ENCODE peak calls at places on chromosome 22, in ten cellular contexts. One of them, this sample, is unnamed.

GRCh38 chr22:50440544-50441249 is 34.1 kb downstream of the SBF1 start:
- DNase-seq in cardiac fibroblast: no peak
- DNase-seq in activated CD4-positive, alpha-beta T cell treated with anti-CD3 and anti-CD28 coated beads for 36 hours: no peak
- DNase-seq in NCI-H1092 treated with DMSO at 0.1 percent for 48 hours: no peak
- DNase-seq in foreskin fibroblast: no peak
- DNase-seq in iris pigment epithelial cell: no peak
- DNase-seq in left ventricle myocardium inferior: no peak
- DNase-seq in occipital lobe: no peak
- DNase-seq in stimulated activated CD4-positive, alpha-beta T cell treated with anti-CD3 and anti-CD28 coated beads, TNF-alpha, amount 100 ng/mL, for 1 hour: no peak
- DNase-seq in cardiac muscle cell: no peak
- DNase-seq in this sample: no peak

GRCh38 chr22:37331034-37331428 is 48.7 kb downstream of the CYTH4 start:
- DNase-seq in cardiac fibroblast: peak; percentile 57
- DNase-seq in stimulated activated CD4-positive, alpha-beta T cell treated with anti-CD3 and anti-CD28 coated beads, TNF-alpha, amount 100 ng/mL, for 1 hour: no peak
- DNase-seq in occipital lobe: peak; percentile 35
- DNase-seq in NCI-H1092 treated with DMSO at 0.1 percent for 48 hours: peak; percentile 30
- DNase-seq in foreskin fibroblast: peak; percentile 84
- DNase-seq in cardiac muscle cell: no peak
- DNase-seq in left ventricle myocardium inferior: no peak
- DNase-seq in activated CD4-positive, alpha-beta T cell treated with anti-CD3 and anti-CD28 coated beads for 36 hours: no peak
- DNase-seq in iris pigment epithelial cell: peak; percentile 70
- DNase-seq in this sample: no peak

GRCh38 chr22:47030881-47031627 is 268.6 kb downstream of the TBC1D22A start:
- DNase-seq in occipital lobe: no peak
- DNase-seq in cardiac fibroblast: no peak
- DNase-seq in foreskin fibroblast: peak; percentile 51
- DNase-seq in activated CD4-positive, alpha-beta T cell treated with anti-CD3 and anti-CD28 coated beads for 36 hours: no peak
- DNase-seq in left ventricle myocardium inferior: peak; percentile 3
- DNase-seq in cardiac muscle cell: no peak
- DNase-seq in NCI-H1092 treated with DMSO at 0.1 percent for 48 hours: no peak
- DNase-seq in stimulated activated CD4-positive, alpha-beta T cell treated with anti-CD3 and anti-CD28 coated beads, TNF-alpha, amount 100 ng/mL, for 1 hour: no peak
- DNase-seq in iris pigment epithelial cell: no peak
- DNase-seq in this sample: no peak

GRCh38 chr22:37229012-37229804 is 14.9 kb downstream of the RAC2 start:
- DNase-seq in iris pigment epithelial cell: peak; percentile 82
- DNase-seq in stimulated activated CD4-positive, alpha-beta T cell treated with anti-CD3 and anti-CD28 coated beads, TNF-alpha, amount 100 ng/mL, for 1 hour: no peak
- DNase-seq in left ventricle myocardium inferior: no peak
- DNase-seq in cardiac muscle cell: no peak
- DNase-seq in occipital lobe: no peak
- DNase-seq in NCI-H1092 treated with DMSO at 0.1 percent for 48 hours: no peak
- DNase-seq in cardiac fibroblast: peak; percentile 92
- DNase-seq in activated CD4-positive, alpha-beta T cell treated with anti-CD3 and anti-CD28 coated beads for 36 hours: peak; percentile 68
- DNase-seq in foreskin fibroblast: peak; percentile 90
- DNase-seq in this sample: no peak

GRCh38 chr22:44037519-44038370 is 13.6 kb downstream of the PARVB start:
- DNase-seq in foreskin fibroblast: peak; percentile 95
- DNase-seq in iris pigment epithelial cell: peak; percentile 95
- DNase-seq in cardiac muscle cell: no peak
- DNase-seq in NCI-H1092 treated with DMSO at 0.1 percent for 48 hours: no peak
- DNase-seq in occipital lobe: no peak
- DNase-seq in stimulated activated CD4-positive, alpha-beta T cell treated with anti-CD3 and anti-CD28 coated beads, TNF-alpha, amount 100 ng/mL, for 1 hour: no peak
- DNase-seq in cardiac fibroblast: peak; percentile 87
- DNase-seq in activated CD4-positive, alpha-beta T cell treated with anti-CD3 and anti-CD28 coated beads for 36 hours: no peak
- DNase-seq in left ventricle myocardium inferior: no peak
- DNase-seq in this sample: no peak

GRCh38 chr22:24824250-24824649 is 18.2 kb downstream of the SGSM1 start:
- DNase-seq in cardiac muscle cell: no peak
- DNase-seq in activated CD4-positive, alpha-beta T cell treated with anti-CD3 and anti-CD28 coated beads for 36 hours: no peak
- DNase-seq in cardiac fibroblast: no peak
- DNase-seq in iris pigment epithelial cell: no peak
- DNase-seq in foreskin fibroblast: no peak
- DNase-seq in NCI-H1092 treated with DMSO at 0.1 percent for 48 hours: no peak
- DNase-seq in stimulated activated CD4-positive, alpha-beta T cell treated with anti-CD3 and anti-CD28 coated beads, TNF-alpha, amount 100 ng/mL, for 1 hour: no peak
- DNase-seq in left ventricle myocardium inferior: no peak
- DNase-seq in occipital lobe: no peak
- DNase-seq in this sample: no peak

GRCh38 chr22:35400335-35400680 is 368 bp downstream of the MCM5 start:
- DNase-seq in occipital lobe: no peak
- DNase-seq in activated CD4-positive, alpha-beta T cell treated with anti-CD3 and anti-CD28 coated beads for 36 hours: peak; percentile 49
- DNase-seq in cardiac fibroblast: no peak
- DNase-seq in NCI-H1092 treated with DMSO at 0.1 percent for 48 hours: no peak
- DNase-seq in iris pigment epithelial cell: no peak
- DNase-seq in foreskin fibroblast: no peak
- DNase-seq in stimulated activated CD4-positive, alpha-beta T cell treated with anti-CD3 and anti-CD28 coated beads, TNF-alpha, amount 100 ng/mL, for 1 hour: peak; percentile 16
- DNase-seq in left ventricle myocardium inferior: no peak
- DNase-seq in cardiac muscle cell: peak; percentile 20
- DNase-seq in this sample: no peak

GRCh38 chr22:30863161-30863833 is 105.3 kb downstream of the MORC2 start:
- DNase-seq in activated CD4-positive, alpha-beta T cell treated with anti-CD3 and anti-CD28 coated beads for 36 hours: no peak
- DNase-seq in cardiac muscle cell: peak; percentile 53
- DNase-seq in cardiac fibroblast: no peak
- DNase-seq in occipital lobe: peak; percentile 48
- DNase-seq in foreskin fibroblast: no peak
- DNase-seq in NCI-H1092 treated with DMSO at 0.1 percent for 48 hours: no peak
- DNase-seq in stimulated activated CD4-positive, alpha-beta T cell treated with anti-CD3 and anti-CD28 coated beads, TNF-alpha, amount 100 ng/mL, for 1 hour: no peak
- DNase-seq in left ventricle myocardium inferior: no peak
- DNase-seq in iris pigment epithelial cell: no peak
- DNase-seq in this sample: no peak

GRCh38 chr22:42841444-42841843 is 15.6 kb downstream of the ARFGAP3 start:
- DNase-seq in cardiac muscle cell: no peak
- DNase-seq in cardiac fibroblast: no peak
- DNase-seq in iris pigment epithelial cell: peak; percentile 74
- DNase-seq in foreskin fibroblast: peak; percentile 56
- DNase-seq in occipital lobe: no peak
- DNase-seq in stimulated activated CD4-positive, alpha-beta T cell treated with anti-CD3 and anti-CD28 coated beads, TNF-alpha, amount 100 ng/mL, for 1 hour: no peak
- DNase-seq in activated CD4-positive, alpha-beta T cell treated with anti-CD3 and anti-CD28 coated beads for 36 hours: no peak
- DNase-seq in left ventricle myocardium inferior: no peak
- DNase-seq in NCI-H1092 treated with DMSO at 0.1 percent for 48 hours: no peak
- DNase-seq in this sample: no peak

GRCh38 chr22:42964994-42965699 is 49.8 kb downstream of the PACSIN2 start:
- DNase-seq in cardiac muscle cell: no peak
- DNase-seq in left ventricle myocardium inferior: no peak
- DNase-seq in NCI-H1092 treated with DMSO at 0.1 percent for 48 hours: no peak
- DNase-seq in foreskin fibroblast: peak; percentile 77
- DNase-seq in activated CD4-positive, alpha-beta T cell treated with anti-CD3 and anti-CD28 coated beads for 36 hours: peak; percentile 33
- DNase-seq in cardiac fibroblast: no peak
- DNase-seq in stimulated activated CD4-positive, alpha-beta T cell treated with anti-CD3 and anti-CD28 coated beads, TNF-alpha, amount 100 ng/mL, for 1 hour: no peak
- DNase-seq in iris pigment epithelial cell: no peak
- DNase-seq in occipital lobe: no peak
- DNase-seq in this sample: no peak

GRCh38 chr22:47281126-47282106 is 519.0 kb downstream of the TBC1D22A start:
- DNase-seq in stimulated activated CD4-positive, alpha-beta T cell treated with anti-CD3 and anti-CD28 coated beads, TNF-alpha, amount 100 ng/mL, for 1 hour: no peak
- DNase-seq in activated CD4-positive, alpha-beta T cell treated with anti-CD3 and anti-CD28 coated beads for 36 hours: no peak
- DNase-seq in cardiac fibroblast: no peak
- DNase-seq in NCI-H1092 treated with DMSO at 0.1 percent for 48 hours: no peak
- DNase-seq in cardiac muscle cell: no peak
- DNase-seq in left ventricle myocardium inferior: no peak
- DNase-seq in occipital lobe: no peak
- DNase-seq in iris pigment epithelial cell: no peak
- DNase-seq in foreskin fibroblast: peak; percentile 73
- DNase-seq in this sample: no peak

GRCh38 chr22:45207981-45208664 is 32.6 kb downstream of the KIAA0930 start:
- DNase-seq in cardiac fibroblast: no peak
- DNase-seq in NCI-H1092 treated with DMSO at 0.1 percent for 48 hours: no peak
- DNase-seq in activated CD4-positive, alpha-beta T cell treated with anti-CD3 and anti-CD28 coated beads for 36 hours: no peak
- DNase-seq in occipital lobe: peak; percentile 56
- DNase-seq in foreskin fibroblast: peak; percentile 92
- DNase-seq in cardiac muscle cell: no peak
- DNase-seq in stimulated activated CD4-positive, alpha-beta T cell treated with anti-CD3 and anti-CD28 coated beads, TNF-alpha, amount 100 ng/mL, for 1 hour: no peak
- DNase-seq in iris pigment epithelial cell: peak; percentile 76
- DNase-seq in left ventricle myocardium inferior: no peak
- DNase-seq in this sample: no peak

GRCh38 chr22:36734171-36735058 is 30.9 kb upstream of the CACNG2 start:
- DNase-seq in iris pigment epithelial cell: peak; percentile 38
- DNase-seq in left ventricle myocardium inferior: no peak
- DNase-seq in occipital lobe: peak; percentile 45
- DNase-seq in cardiac fibroblast: peak; percentile 37
- DNase-seq in stimulated activated CD4-positive, alpha-beta T cell treated with anti-CD3 and anti-CD28 coated beads, TNF-alpha, amount 100 ng/mL, for 1 hour: no peak
- DNase-seq in NCI-H1092 treated with DMSO at 0.1 percent for 48 hours: no peak
- DNase-seq in foreskin fibroblast: peak; percentile 73
- DNase-seq in activated CD4-positive, alpha-beta T cell treated with anti-CD3 and anti-CD28 coated beads for 36 hours: no peak
- DNase-seq in cardiac muscle cell: no peak
- DNase-seq in this sample: no peak

GRCh38 chr22:37162221-37163095 is 12.7 kb upstream of the IL2RB start:
- DNase-seq in foreskin fibroblast: no peak
- DNase-seq in NCI-H1092 treated with DMSO at 0.1 percent for 48 hours: no peak
- DNase-seq in cardiac fibroblast: no peak
- DNase-seq in activated CD4-positive, alpha-beta T cell treated with anti-CD3 and anti-CD28 coated beads for 36 hours: peak; percentile 89
- DNase-seq in occipital lobe: no peak
- DNase-seq in stimulated activated CD4-positive, alpha-beta T cell treated with anti-CD3 and anti-CD28 coated beads, TNF-alpha, amount 100 ng/mL, for 1 hour: no peak
- DNase-seq in iris pigment epithelial cell: no peak
- DNase-seq in left ventricle myocardium inferior: no peak
- DNase-seq in cardiac muscle cell: no peak
- DNase-seq in this sample: peak; percentile 51

GRCh38 chr22:17095538-17095937 is 10.7 kb downstream of the IL17RA start:
- DNase-seq in activated CD4-positive, alpha-beta T cell treated with anti-CD3 and anti-CD28 coated beads for 36 hours: no peak
- DNase-seq in stimulated activated CD4-positive, alpha-beta T cell treated with anti-CD3 and anti-CD28 coated beads, TNF-alpha, amount 100 ng/mL, for 1 hour: no peak
- DNase-seq in left ventricle myocardium inferior: no peak
- DNase-seq in iris pigment epithelial cell: no peak
- DNase-seq in cardiac fibroblast: no peak
- DNase-seq in NCI-H1092 treated with DMSO at 0.1 percent for 48 hours: no peak
- DNase-seq in cardiac muscle cell: peak; percentile 22
- DNase-seq in occipital lobe: no peak
- DNase-seq in foreskin fibroblast: peak; percentile 27
- DNase-seq in this sample: no peak

GRCh38 chr22:36081023-36081431 is 52.4 kb upstream of the RBFOX2 start:
- DNase-seq in NCI-H1092 treated with DMSO at 0.1 percent for 48 hours: no peak
- DNase-seq in activated CD4-positive, alpha-beta T cell treated with anti-CD3 and anti-CD28 coated beads for 36 hours: no peak
- DNase-seq in left ventricle myocardium inferior: no peak
- DNase-seq in occipital lobe: no peak
- DNase-seq in cardiac fibroblast: peak; percentile 74
- DNase-seq in cardiac muscle cell: no peak
- DNase-seq in stimulated activated CD4-positive, alpha-beta T cell treated with anti-CD3 and anti-CD28 coated beads, TNF-alpha, amount 100 ng/mL, for 1 hour: no peak
- DNase-seq in foreskin fibroblast: peak; percentile 88
- DNase-seq in iris pigment epithelial cell: peak; percentile 94
- DNase-seq in this sample: no peak

GRCh38 chr22:20435436-20436308 is 2.0 kb downstream of the SCARF2 start:
- DNase-seq in NCI-H1092 treated with DMSO at 0.1 percent for 48 hours: no peak
- DNase-seq in foreskin fibroblast: no peak
- DNase-seq in left ventricle myocardium inferior: no peak
- DNase-seq in cardiac muscle cell: no peak
- DNase-seq in stimulated activated CD4-positive, alpha-beta T cell treated with anti-CD3 and anti-CD28 coated beads, TNF-alpha, amount 100 ng/mL, for 1 hour: no peak
- DNase-seq in cardiac fibroblast: no peak
- DNase-seq in occipital lobe: no peak
- DNase-seq in activated CD4-positive, alpha-beta T cell treated with anti-CD3 and anti-CD28 coated beads for 36 hours: no peak
- DNase-seq in iris pigment epithelial cell: no peak
- DNase-seq in this sample: no peak

GRCh38 chr22:20054485-20054884 is 25.6 kb upstream of the DGCR8 start:
- DNase-seq in occipital lobe: no peak
- DNase-seq in left ventricle myocardium inferior: no peak
- DNase-seq in cardiac muscle cell: no peak
- DNase-seq in NCI-H1092 treated with DMSO at 0.1 percent for 48 hours: no peak
- DNase-seq in activated CD4-positive, alpha-beta T cell treated with anti-CD3 and anti-CD28 coated beads for 36 hours: no peak
- DNase-seq in iris pigment epithelial cell: no peak
- DNase-seq in foreskin fibroblast: no peak
- DNase-seq in cardiac fibroblast: no peak
- DNase-seq in stimulated activated CD4-positive, alpha-beta T cell treated with anti-CD3 and anti-CD28 coated beads, TNF-alpha, amount 100 ng/mL, for 1 hour: no peak
- DNase-seq in this sample: no peak

This sample was measured in memory B cell.